ENCODE peak calls at places on chromosomes 1 and 21, in six cellular contexts. P is stimulated activated CD4-positive, alpha-beta T cell treated with anti-CD3 and anti-CD28 coated beads, Interleukin-1b, Interleukin-23, amount 100 ng/mL, for 24 hours; I is non-pigmented ciliary epithelial cell; A is PC-3; J is activated T-helper 1 cell treated with anti-CD3 and anti-CD28 coated beads, Interleukin-12 subunit alpha, Interleukin-12 subunit beta, Interleukin-2, Interleukin-4 antibody, amounts not matched to agents 30 ng/mL and 10 ng/mL and 1 ng/mL, durations not matched to agents 14 hours and 24 hours and 36 hours; G is activated gamma-delta T cell treated with Interleukin-2 at 50 U/mL for 16 hours. L is an unnamed sample.

GRCh38 chr1:183473286-183473536 is 912 bp downstream of the SMG7 start:
- DNase-seq in A (no peak), P (no peak), I (no peak), G (no peak), J (no peak), L (no peak)

GRCh38 chr1:24321712-24322635 is 2.8 kb downstream of the GRHL3 start:
- DNase-seq in P (peak), G (peak), J (peak), A (peak), I (peak), L (peak)

GRCh38 chr1:3065396-3065795 is 3.6 kb upstream of the PRDM16 start:
- DNase-seq in I (no peak), J (no peak), P (no peak), G (no peak), A (no peak), L (no peak)

GRCh38 chr1:91755176-91755575 is 130.8 kb downstream of the TGFBR3 start:
- DNase-seq in P (no peak), J (no peak), I (no peak), G (no peak), A (no peak), L (no peak)

GRCh38 chr1:20068722-20069121 is 1.3 kb upstream of the PLA2G5 start:
- DNase-seq in P (no peak), I (no peak), J (no peak), A (no peak), G (no peak), L (no peak)

GRCh38 chr1:38512789-38513188 is 346.8 kb downstream of the RRAGC start:
- DNase-seq in I (no peak), A (no peak), P (no peak), G (no peak), J (no peak), L (no peak)

GRCh38 chr21:14452031-14452778 is 69.3 kb upstream of the HSPA13 start:
- DNase-seq in J (no peak), I (no peak), G (no peak), P (no peak), A (no peak), L (no peak)

GRCh38 chr1:215932558-215932957 is 365.5 kb downstream of the KCTD3 start:
- DNase-seq in J (no peak), A (no peak), P (no peak), I (no peak), G (no peak), L (no peak)

GRCh38 chr1:79259390-79260336 is 253.1 kb upstream of the ADGRL4 start:
- DNase-seq in A (peak), P (no peak), I (no peak), J (no peak), G (no peak), L (peak)

GRCh38 chr1:36084502-36085115 is 715 bp downstream of the TEKT2 start:
- DNase-seq in I (no peak), A (no peak), G (no peak), J (no peak), P (no peak), L (no peak)

GRCh38 chr1:93651695-93652094 is 29.9 kb downstream of the BCAR3 start:
- DNase-seq in I (no peak), P (no peak), J (no peak), A (no peak), G (no peak), L (no peak)

GRCh38 chr1:164891615-164892014 is 332.6 kb downstream of the PBX1 start:
- DNase-seq in P (no peak), I (no peak), G (no peak), A (peak), J (no peak), L (no peak)

GRCh38 chr1:23868848-23869450 is 859 bp upstream of the FUCA1 start:
- DNase-seq in G (no peak), A (no peak), I (no peak), P (no peak), J (no peak), L (no peak)

GRCh38 chr1:167492509-167492910 is 25.8 kb downstream of the CD247 start:
- DNase-seq in P (no peak), J (no peak), A (no peak), G (no peak), I (no peak), L (no peak)

GRCh38 chr1:172255223-172255560 is 165.3 kb upstream of the C1orf105 start:
- DNase-seq in G (no peak), A (no peak), J (no peak), P (no peak), I (no peak), L (no peak)

GRCh38 chr1:38265293-38266196 is 219.0 kb upstream of the POU3F1 start:
- DNase-seq in J (no peak), G (no peak), A (no peak), P (no peak), I (no peak), L (no peak)

GRCh38 chr1:78095618-78096416 is 50.1 kb downstream of the GIPC2 start:
- DNase-seq in J (no peak), G (no peak), P (no peak), A (no peak), I (peak), L (peak)

GRCh38 chr1:183515002-183515689 is 42.8 kb downstream of the SMG7 start:
- DNase-seq in I (peak), P (no peak), G (no peak), J (no peak), A (peak), L (peak)

GRCh38 chr1:40592107-40592773 is 60.8 kb downstream of the ZNF684 start:
- DNase-seq in I (no peak), G (no peak), P (no peak), J (no peak), A (peak), L (no peak)

GRCh38 chr1:115302390-115302961 is 35.6 kb downstream of the NGF start:
- DNase-seq in I (peak), G (no peak), J (no peak), A (peak), P (no peak), L (peak)

GRCh38 chr21:45747802-45748445 is 104.4 kb downstream of the PCBP3 start:
- DNase-seq in J (no peak), A (peak), P (no peak), G (no peak), I (no peak), L (no peak)

GRCh38 chr1:178541829-178542553 is 29.1 kb downstream of the TEX35 start:
- DNase-seq in J (peak), I (no peak), A (peak), G (peak), P (peak), L (no peak)

GRCh38 chr1:63775418-63776127 is 1.8 kb downstream of the ROR1 start:
- DNase-seq in J (no peak), P (no peak), I (no peak), G (no peak), A (peak), L (no peak)

GRCh38 chr1:214400136-214400535 is 119.2 kb downstream of the SMYD2 start:
- DNase-seq in G (no peak), P (no peak), J (no peak), I (peak), A (no peak), L (no peak)

GRCh38 chr1:110615548-110616130 is 9.5 kb upstream of the KCNA2 start:
- DNase-seq in A (peak), P (no peak), I (no peak), G (peak), J (peak), L (peak)

GRCh38 chr1:189220750-189221149 is 1256.9 kb downstream of the BRINP3 start:
- DNase-seq in P (no peak), J (no peak), I (no peak), A (peak), G (no peak), L (no peak)

GRCh38 chr1:228087771-228088251 is 5.3 kb downstream of the ARF1 start:
- DNase-seq in J (no peak), I (no peak), A (peak), G (peak), P (no peak), L (no peak)

GRCh38 chr1:70353641-70354331 is 736 bp downstream of the ANKRD13C start:
- DNase-seq in P (peak), A (peak), G (peak), I (no peak), J (peak), L (peak)

GRCh38 chr1:226123591-226124471 is 61.3 kb downstream of the H3-3A start:
- DNase-seq in A (peak), P (no peak), I (no peak), G (no peak), J (no peak), L (no peak)

GRCh38 chr21:28598214-28598613 is 394.5 kb downstream of the LTN1 start:
- DNase-seq in P (no peak), A (no peak), I (no peak), J (no peak), G (no peak), L (no peak)

GRCh38 chr1:3945222-3945621 is 45.1 kb upstream of the C1orf174 start:
- DNase-seq in J (no peak), G (no peak), P (no peak), I (no peak), A (no peak), L (no peak)

GRCh38 chr1:53135735-53136114 is 6.7 kb downstream of the SLC1A7 start:
- DNase-seq in P (no peak), I (no peak), A (peak), G (peak), J (no peak), L (peak)

GRCh38 chr1:18340158-18340764 is 140.5 kb upstream of the KLHDC7A start:
- DNase-seq in G (no peak), I (no peak), J (no peak), P (no peak), A (no peak), L (no peak)

GRCh38 chr1:85201340-85202091 is 700 bp upstream of the SYDE2 start:
- DNase-seq in A (peak), I (no peak), J (peak), P (peak), G (peak), L (no peak)

L was measured in AG04449.